ENCODE peak calls at places on chromosomes 6 and 20, in eight cellular contexts. K, R, V, P, D, O, A and S are unnamed samples.

GRCh38 chr6:93562566-93562965 is 143.2 kb upstream of the EPHA7 start:
- DNase-seq in K (no peak), R (no peak), V (no peak), P (no peak), D (no peak), O (no peak), A (no peak), S (peak)

GRCh38 chr6:117907600-117908245 is 659 bp downstream of the SLC35F1 start:
- DNase-seq in K (no peak), R (no peak), V (no peak), P (peak), D (no peak), O (no peak), A (no peak), S (peak)

GRCh38 chr6:136069119-136069518 is 181.0 kb downstream of the MTFR2 start:
- DNase-seq in K (no peak), R (peak), V (peak), P (no peak), D (peak), O (no peak), A (no peak), S (peak)

GRCh38 chr6:30258204-30258603 is 45.0 kb upstream of the TRIM26 start:
- DNase-seq in K (no peak), R (no peak), V (no peak), P (no peak), D (no peak), O (no peak), A (no peak), S (no peak)

GRCh38 chr20:59802471-59803221 is 130.8 kb downstream of the SYCP2 start:
- DNase-seq in K (no peak), R (no peak), V (no peak), P (no peak), D (no peak), O (no peak), A (no peak), S (no peak)

GRCh38 chr6:133778414-133778813 is 110.5 kb upstream of the TCF21 start:
- DNase-seq in K (no peak), R (peak), V (no peak), P (no peak), D (no peak), O (no peak), A (no peak), S (peak)

GRCh38 chr20:23399568-23400241 is 21.6 kb downstream of the NAPB start:
- DNase-seq in K (no peak), R (peak), V (no peak), P (no peak), D (peak), O (peak), A (no peak), S (peak)

GRCh38 chr6:129501401-129502051 is 208.5 kb downstream of the ARHGAP18 start:
- DNase-seq in K (peak), R (peak), V (peak), P (peak), D (no peak), O (peak), A (peak), S (peak)

GRCh38 chr20:62805365-62805710 is 703 bp downstream of the OGFR start:
- DNase-seq in K (no peak), R (no peak), V (no peak), P (no peak), D (no peak), O (peak), A (no peak), S (peak)

GRCh38 chr6:113651920-113652319 is 205.2 kb upstream of the MARCKS start:
- DNase-seq in K (no peak), R (no peak), V (no peak), P (no peak), D (no peak), O (no peak), A (no peak), S (no peak)

GRCh38 chr6:2885967-2886731 is 17.0 kb downstream of the SERPINB9 start:
- DNase-seq in K (no peak), R (no peak), V (no peak), P (no peak), D (no peak), O (no peak), A (no peak), S (no peak)